ENCODE peak calls at places on chromosomes 11 and 22, in ten cellular contexts. Y is keratinocyte; H is heart left ventricle; F is mucosa of descending colon; A is RWPE2; W is HCT116; K is colonic mucosa; L is GM23248; G is CD8-positive, alpha-beta memory T cell; N is tibial nerve. I is an unnamed sample.

GRCh38 chr11:74144592-74144991 is 26.2 kb downstream of the C2CD3 start:
- DNase-seq in F (no peak), G (no peak), N (no peak), Y (no peak), A (no peak), L (no peak), K (no peak), H (no peak), W (no peak), I (no peak)

GRCh38 chr11:107587306-107587979 is 3.5 kb upstream of the ELMOD1 start:
- DNase-seq in Y (no peak), N (no peak), G (no peak), L (peak; percentile 43), F (no peak), H (no peak), W (no peak), K (no peak), A (no peak), I (no peak)

GRCh38 chr11:47987310-47987709 is 7.0 kb downstream of the PTPRJ start:
- DNase-seq in G (no peak), L (no peak), A (no peak), F (no peak), H (no peak), W (no peak), K (peak; percentile 41), Y (no peak), N (no peak), I (no peak)

GRCh38 chr11:77446911-77447629 is 26.8 kb downstream of the PAK1 start:
- DNase-seq in W (no peak), F (no peak), L (no peak), N (no peak), K (no peak), Y (no peak), A (no peak), G (no peak), H (no peak), I (no peak)

GRCh38 chr11:73152861-73153483 is 10.9 kb upstream of the FCHSD2 start:
- DNase-seq in N (no peak), A (no peak), W (no peak), H (no peak), Y (no peak), L (no peak), K (no peak), F (peak; percentile 48), G (no peak), I (no peak)

GRCh38 chr11:73461335-73461840 is 85.2 kb downstream of the RELT start:
- DNase-seq in F (no peak), A (no peak), L (peak; percentile 54), G (no peak), H (no peak), Y (no peak), K (no peak), N (no peak), W (no peak), I (no peak)

GRCh38 chr11:12245091-12245490 is 132.3 kb upstream of the PARVA start:
- DNase-seq in G (no peak), F (no peak), Y (no peak), L (peak; percentile 75), K (no peak), A (no peak), W (no peak), H (no peak), N (no peak), I (no peak)

GRCh38 chr11:1259561-1259960 is 36.7 kb downstream of the MUC5B start:
- DNase-seq in K (no peak), N (no peak), W (no peak), Y (no peak), H (no peak), G (no peak), L (no peak), A (no peak), F (no peak), I (no peak)

GRCh38 chr11:57761301-57762234 is at the start of gene CTNND1:
- DNase-seq in Y (peak; percentile 64), L (peak; percentile 98), A (peak; percentile 86), W (peak; percentile 95), K (peak; percentile 92), H (peak; percentile 91), F (peak; percentile 84), N (peak; percentile 79), G (no peak), I (no peak)

GRCh38 chr22:37636186-37636948 is 3.1 kb upstream of the SH3BP1 start:
- DNase-seq in K (no peak), A (no peak), W (no peak), L (peak; percentile 27), Y (no peak), H (no peak), F (peak; percentile 62), N (no peak), G (no peak), I (no peak)

GRCh38 chr22:37639771-37640590 is 512 bp downstream of the SH3BP1 start:
- DNase-seq in N (no peak), H (no peak), G (no peak), Y (no peak), L (peak; percentile 32), K (no peak), A (peak; percentile 55), W (no peak), F (peak; percentile 71), I (no peak)

GRCh38 chr22:37639070-37639760 is at the start of gene SH3BP1:
- DNase-seq in A (peak; percentile 68), N (no peak), L (peak; percentile 70), K (peak; percentile 83), W (no peak), Y (no peak), G (peak; percentile 62), H (no peak), F (peak; percentile 89), I (peak; percentile 54)

GRCh38 chr22:37636949-37637273 is 2.6 kb upstream of the SH3BP1 start:
- DNase-seq in W (no peak), G (no peak), N (no peak), Y (no peak), H (no peak), F (no peak), L (no peak), K (no peak), A (no peak), I (no peak)

GRCh38 chr22:37638351-37639069 is 959 bp upstream of the SH3BP1 start:
- DNase-seq in N (no peak), G (peak; percentile 32), W (no peak), F (peak; percentile 84), L (no peak), Y (no peak), H (no peak), A (no peak), K (peak; percentile 85), I (no peak)
- H3K4me1 ChIP-seq in N (peaks cover 67% of the 10 kb centered on the region), G (peaks cover 80% of the 10 kb centered on the region), W (peaks cover 65% of the 10 kb centered on the region), F (peaks cover 78% of the 10 kb centered on the region), L (peaks cover 15% of the 10 kb centered on the region), Y (peaks cover 37% of the 10 kb centered on the region), H (peaks cover 25% of the 10 kb centered on the region), A (peaks cover 8% of the 10 kb centered on the region), K (peaks cover 45% of the 10 kb centered on the region), I (peaks cover 94% of the 10 kb centered on the region)

DNA sequence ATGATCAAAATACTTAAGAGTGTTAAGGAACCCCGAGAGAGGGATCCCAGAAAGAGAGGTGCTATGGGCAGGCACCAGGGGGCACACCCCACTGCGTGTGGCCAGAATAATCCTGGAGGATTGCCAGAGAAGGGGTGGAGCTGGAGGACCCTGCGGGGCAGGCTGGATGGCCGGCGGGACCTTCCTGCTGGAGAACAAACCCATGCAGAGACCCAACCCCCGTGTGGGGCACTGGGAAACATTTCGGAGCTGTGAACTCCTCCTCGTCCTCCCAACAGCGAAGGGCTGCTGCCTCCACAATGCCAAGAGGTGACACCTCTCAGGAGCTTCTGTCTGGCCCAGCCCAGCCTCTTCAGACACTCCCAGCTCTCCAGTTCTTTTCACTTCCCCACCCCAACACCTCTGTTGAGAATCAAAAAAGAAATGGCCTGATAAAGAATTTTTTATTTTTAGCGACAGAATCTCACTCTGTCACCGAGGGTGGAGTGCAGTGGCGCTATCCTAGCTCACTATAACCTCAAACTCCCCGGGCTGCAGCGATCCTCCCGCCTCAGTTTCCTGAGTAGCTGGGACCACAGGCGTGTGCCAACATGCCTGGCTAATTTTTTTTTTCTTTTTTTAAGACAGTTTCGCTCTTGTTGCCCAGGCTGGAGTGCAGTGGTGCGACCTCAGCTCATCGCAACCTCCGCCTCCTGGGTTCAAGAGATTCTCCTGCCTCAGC is 25.6 kb downstream of the RHOD start:
- DNase-seq in Y (no peak), N (no peak), L (peak; percentile 22), H (no peak), G (no peak), A (no peak), K (peak; percentile 28), F (peak; percentile 34), W (no peak), I (no peak)
- H3K4me3 ChIP-seq in Y (no peak overlapping the region), N (no peak overlapping the region), L (no peak overlapping the region), H (peak overlapping the region; percentile 36), G (peak overlapping the region; percentile 12), A (no peak overlapping the region), K (no peak overlapping the region), F (no peak overlapping the region), W (no peak overlapping the region), I (no peak overlapping the region)

GRCh38 chr11:58945663-58946062 is 6.4 kb downstream of the GLYATL1 start:
- DNase-seq in G (no peak), L (no peak), W (no peak), H (no peak), Y (no peak), F (no peak), A (no peak), K (no peak), N (no peak), I (no peak)

DNA sequence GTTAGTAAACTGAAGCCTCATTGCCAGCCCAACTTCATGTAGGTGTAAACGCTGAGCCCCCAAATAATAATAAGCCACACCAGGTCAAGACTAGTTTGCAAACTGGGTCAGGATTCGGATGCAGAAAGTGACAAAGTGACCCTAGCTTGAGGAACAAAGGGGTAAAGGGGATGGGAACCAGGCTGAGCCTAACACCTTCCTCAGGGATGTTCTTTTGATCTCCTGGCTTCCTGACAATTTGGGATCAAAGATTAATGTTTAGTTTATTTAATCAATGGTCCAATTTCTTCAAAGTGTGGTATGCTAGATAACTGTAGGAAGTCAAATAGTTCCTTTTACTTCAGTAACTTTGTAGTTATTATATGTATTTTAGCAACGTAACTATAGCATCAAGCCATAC is 9.9 kb downstream of the GLYATL1 start:
- DNase-seq in Y (no peak), W (no peak), F (no peak), G (no peak), L (no peak), K (no peak), N (no peak), A (no peak), H (no peak), I (no peak)
- H3K4me1 ChIP-seq in Y (no peaks in the 10 kb centered on the region), W (no peaks in the 10 kb centered on the region), F (no peaks in the 10 kb centered on the region), G (no peaks in the 10 kb centered on the region), L (no peaks in the 10 kb centered on the region), K (no peaks in the 10 kb centered on the region), N (no peaks in the 10 kb centered on the region), A (no peaks in the 10 kb centered on the region), H (no peaks in the 10 kb centered on the region), I (no peaks in the 10 kb centered on the region)

DNA sequence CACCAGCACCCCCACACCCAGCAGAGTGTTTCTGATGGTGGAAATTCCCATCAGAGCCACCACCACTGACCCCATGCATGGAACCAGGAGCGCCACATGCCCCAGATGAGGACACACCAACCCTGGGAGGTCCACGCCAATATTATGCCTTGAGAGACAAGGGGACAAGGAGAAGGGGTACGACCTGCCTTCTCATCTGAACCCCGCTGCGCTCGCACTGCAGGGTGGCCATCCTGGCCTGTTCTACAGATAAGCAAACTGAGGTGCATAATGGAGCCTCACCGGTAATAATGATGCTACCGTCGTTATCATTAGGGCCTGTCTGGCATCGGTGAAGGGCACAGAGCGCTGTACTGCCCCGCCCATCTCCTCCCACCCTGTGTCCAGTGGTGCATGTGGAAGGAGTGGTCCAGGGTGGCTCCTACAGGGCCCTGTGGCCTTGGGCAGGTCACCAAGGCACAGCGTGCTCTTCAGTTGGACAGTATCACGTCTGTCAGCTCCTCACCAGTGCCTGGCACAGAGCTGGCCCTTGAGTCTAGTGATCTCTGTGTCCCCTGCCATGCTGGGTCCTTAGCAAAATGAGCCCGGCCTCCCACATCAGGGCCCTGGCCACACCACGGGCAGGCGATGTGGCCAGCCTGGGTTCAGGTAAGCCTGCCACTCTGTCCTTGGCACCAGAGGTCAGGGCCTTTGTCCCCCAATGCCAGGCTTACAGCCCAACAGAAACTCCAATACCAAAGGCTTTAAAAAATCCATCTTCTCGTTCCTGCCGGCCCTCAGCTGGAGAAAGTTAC is 92.2 kb downstream of the PHF21B start:
- DNase-seq in N (no peak), F (no peak), H (no peak), W (no peak), Y (no peak), L (no peak), A (peak; percentile 42), G (no peak), K (no peak), I (no peak)
- H3K4me3 ChIP-seq in N (no peak overlapping the region), F (no peak overlapping the region), H (no peak overlapping the region), W (no peak overlapping the region), Y (no peak overlapping the region), L (no peak overlapping the region), A (no peak overlapping the region), G (no peak overlapping the region), K (no peak overlapping the region), I (no peak overlapping the region)

I was measured in effector memory CD4-positive, alpha-beta T cell.